ENCODE peak calls at places on chromosomes 12 and 14, in eight cellular contexts. I is lower lobe of right lung; O is CD4-positive, alpha-beta T cell; P is OCI-LY7; Z is heart left ventricle; R is neural crest cell; N is endothelial cell of umbilical vein; A is HL-60. S is an unnamed sample.

GRCh38 chr14:105116451-105117256 is 51.4 kb upstream of the GPR132 start:
- DNase-seq in R (no peak), Z (no peak), P (no peak), A (no peak), O (no peak), I (no peak), N (no peak), S (no peak)

GRCh38 chr12:53985900-53986685 is 1.1 kb downstream of the HOXC10 start:
- DNase-seq in N (no peak), P (peak), O (no peak), A (no peak), Z (no peak), I (no peak), R (no peak), S (no peak)

GRCh38 chr14:88323520-88324199 is 591 bp upstream of the KCNK10 start:
- DNase-seq in O (no peak), I (no peak), A (no peak), P (peak), Z (no peak), R (peak), N (no peak), S (peak)

GRCh38 chr14:95891742-95892141 is 15.1 kb downstream of the TUNAR start:
- DNase-seq in P (no peak), Z (no peak), O (no peak), N (no peak), R (no peak), A (no peak), I (no peak), S (no peak)

GRCh38 chr14:89454971-89455370 is 37.9 kb upstream of the FOXN3 start:
- DNase-seq in A (no peak), Z (no peak), O (no peak), I (no peak), N (no peak), R (no peak), P (no peak), S (peak)

GRCh38 chr14:99146991-99147740 is 124.8 kb downstream of the BCL11B start:
- DNase-seq in N (no peak), Z (no peak), P (no peak), R (no peak), A (no peak), O (no peak), I (no peak), S (no peak)

GRCh38 chr14:103091041-103091882 is 3.3 kb upstream of the EXOC3L4 start:
- DNase-seq in A (peak), R (peak), O (peak), Z (no peak), N (no peak), P (peak), I (peak), S (peak)

GRCh38 chr12:3214508-3215365 is 137.6 kb downstream of the TSPAN9 start:
- DNase-seq in N (no peak), P (peak), R (no peak), I (no peak), O (no peak), A (no peak), Z (no peak), S (no peak)

GRCh38 chr14:36512585-36513003 is 7.4 kb downstream of the NKX2-1 start:
- DNase-seq in O (no peak), P (no peak), A (no peak), I (no peak), R (no peak), Z (no peak), N (no peak), S (no peak)

GRCh38 chr12:59736786-59737185 is 141.0 kb downstream of the SLC16A7 start:
- DNase-seq in P (no peak), N (peak), Z (no peak), I (no peak), O (no peak), R (no peak), A (no peak), S (no peak)

GRCh38 chr12:16238661-16239060 is 38.8 kb downstream of the SLC15A5 start:
- DNase-seq in N (no peak), O (no peak), Z (no peak), A (no peak), R (no peak), P (no peak), I (no peak), S (peak)

GRCh38 chr12:97396989-97397388 is 65.6 kb upstream of the RMST start:
- DNase-seq in R (no peak), N (no peak), Z (no peak), I (no peak), P (no peak), A (no peak), O (no peak), S (no peak)

GRCh38 chr14:54086780-54087179 is 130.2 kb upstream of the BMP4 start:
- DNase-seq in N (no peak), O (no peak), A (no peak), P (no peak), I (no peak), Z (no peak), R (no peak), S (no peak)

GRCh38 chr14:102215071-102215470 is 75.4 kb downstream of the WDR20 start:
- DNase-seq in R (peak), O (no peak), Z (peak), I (no peak), A (no peak), P (no peak), N (no peak), S (no peak)

GRCh38 chr12:124687695-124688301 is 120.4 kb upstream of the NCOR2 start:
- DNase-seq in P (no peak), A (no peak), I (no peak), Z (peak), N (peak), R (no peak), O (peak), S (no peak)

GRCh38 chr12:122106891-122107660 is 28.5 kb downstream of the MLXIP start:
- DNase-seq in P (no peak), Z (peak), N (no peak), O (no peak), R (no peak), I (peak), A (no peak), S (peak)

GRCh38 chr14:80003138-80003537 is 208.2 kb downstream of the DIO2 start:
- DNase-seq in N (no peak), A (no peak), P (no peak), Z (no peak), R (no peak), O (no peak), I (no peak), S (no peak)

DNA sequence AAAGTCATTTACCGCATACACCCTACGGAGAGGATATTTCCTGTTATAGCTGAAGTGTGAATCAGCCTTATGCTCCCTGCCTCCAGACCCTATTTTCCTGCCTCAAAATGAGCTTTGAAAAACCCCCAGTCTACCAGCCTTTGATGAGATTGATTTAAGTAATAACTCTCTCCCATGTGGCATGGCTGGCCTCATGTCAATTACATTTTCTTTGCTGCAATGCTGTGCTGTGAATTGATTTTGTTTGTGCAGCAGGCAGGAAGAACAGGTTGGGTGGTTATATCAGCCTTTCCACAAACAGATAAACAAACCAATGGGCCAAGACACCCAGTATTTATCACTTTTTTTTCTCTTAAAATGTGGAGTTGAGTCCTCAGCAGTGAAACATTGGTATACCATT is 1105.5 kb upstream of the TMEM132C start:
- DNase-seq in R (no peak), Z (no peak), I (no peak), O (no peak), A (no peak), N (no peak), P (no peak), S (no peak)
- TF ChIP-seq CTCF in R (no peak), Z (no peak), I (no peak), O (no peak), A (no peak), N (no peak), P (no peak), S (no peak)

GRCh38 chr14:52829527-52829926 is 38.1 kb upstream of the GNPNAT1 start:
- DNase-seq in R (no peak), O (no peak), P (no peak), A (no peak), N (no peak), I (no peak), Z (no peak), S (no peak)
- TF ChIP-seq CTCF in R (no peak), O (no peak), P (no peak), A (no peak), N (no peak), I (no peak), Z (no peak), S (no peak)

DNA sequence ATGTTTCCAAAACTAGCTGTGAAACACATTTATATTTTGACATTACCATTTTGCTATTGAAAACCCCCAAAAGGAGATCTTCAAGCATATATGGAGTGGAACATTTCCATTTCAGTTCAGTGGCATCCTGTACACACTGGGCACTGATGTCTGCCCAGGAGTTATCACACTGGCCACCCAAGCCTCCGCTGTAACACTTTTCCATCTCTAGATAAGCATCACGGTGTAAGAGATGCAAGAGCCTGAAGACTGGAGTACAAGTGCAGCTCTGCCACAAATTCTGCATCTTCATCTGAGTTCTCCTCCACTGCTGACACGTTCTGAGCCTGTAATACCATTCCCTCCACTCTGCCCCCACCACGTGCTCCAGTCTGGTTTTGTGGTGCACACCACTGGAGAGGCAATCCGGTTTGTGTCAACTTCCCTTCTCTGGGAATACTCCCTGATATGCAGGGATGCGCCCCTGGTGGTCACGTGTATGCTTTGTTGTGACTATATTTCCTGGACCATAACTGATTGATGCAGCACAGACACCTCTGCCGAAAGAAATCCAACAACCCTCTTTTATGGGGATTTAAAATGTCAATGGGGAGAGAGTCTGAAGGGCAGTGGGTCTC is 12.7 kb downstream of the SPTLC2 start:
- DNase-seq in P (no peak), Z (peak), A (peak), R (no peak), I (no peak), O (no peak), N (peak), S (no peak)
- TF ChIP-seq CTCF in P (peak), Z (no peak), A (no peak), R (peak), I (peak), O (peak), N (peak), S (peak)

GRCh38 chr14:25411933-25412757 is 362.2 kb upstream of the STXBP6 start:
- DNase-seq in O (no peak), N (no peak), Z (no peak), P (peak), I (no peak), R (peak), A (no peak), S (peak)
- TF ChIP-seq CTCF in O (no peak), N (peak), Z (peak), P (peak), I (no peak), R (peak), A (no peak), S (no peak)

DNA sequence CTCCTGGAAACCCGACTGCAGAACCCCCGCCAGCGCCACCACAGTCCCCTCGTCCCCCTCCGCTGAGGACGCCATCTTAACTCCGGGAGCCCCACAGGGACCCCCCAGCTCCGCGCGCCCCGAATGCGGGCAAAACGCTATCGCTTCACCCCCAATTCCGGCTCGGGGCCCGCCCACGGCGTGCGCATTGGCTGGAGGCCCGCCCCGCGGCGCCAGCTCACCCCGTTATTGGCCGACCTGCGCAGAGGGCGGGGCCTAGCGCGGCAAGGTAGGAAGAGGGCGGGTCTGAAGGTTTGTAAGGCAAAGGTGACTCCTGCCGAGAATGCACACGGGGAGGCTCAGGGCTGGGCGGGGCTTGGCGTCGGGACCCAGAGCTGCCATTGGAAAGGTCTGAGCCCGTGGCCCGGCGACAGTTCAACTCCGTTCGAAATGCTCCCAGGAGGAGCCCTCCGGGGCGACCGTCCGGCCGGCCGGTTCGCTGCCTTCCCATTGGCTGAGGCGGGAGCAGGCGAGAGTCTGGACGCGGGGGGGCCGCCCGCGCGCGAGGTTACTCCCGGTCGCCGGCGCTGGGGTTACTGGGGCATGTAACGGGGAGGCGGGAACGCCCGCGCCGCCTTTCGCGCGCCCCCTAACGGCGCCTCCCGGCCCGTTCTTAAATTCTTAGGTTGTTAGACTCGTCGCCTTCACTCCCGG is at the start of gene LPCAT3:
- DNase-seq in A (peak), I (peak), R (peak), Z (peak), O (peak), P (peak), N (peak), S (peak)
- TF ChIP-seq CTCF in A (peak), I (peak), R (peak), Z (peak), O (peak), P (peak), N (peak), S (peak)

DNA sequence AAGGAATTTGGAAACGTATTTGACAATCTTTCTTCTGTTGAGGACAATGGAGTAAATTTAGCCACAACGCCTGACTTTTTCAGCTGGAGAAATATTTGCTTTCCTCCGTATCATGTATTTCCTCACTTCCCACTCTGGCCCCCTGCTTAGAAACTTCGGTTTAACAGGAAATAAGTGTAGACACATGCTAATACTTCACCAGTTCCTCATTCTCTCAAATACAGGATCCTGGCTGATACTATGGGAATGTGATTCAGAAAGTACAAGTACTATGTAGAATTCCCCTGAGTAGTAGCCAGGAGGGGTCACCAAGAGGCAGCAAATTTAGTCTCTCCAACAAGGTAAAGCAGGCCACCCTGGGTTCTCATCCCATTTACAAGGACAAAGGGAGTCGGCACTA is 58.0 kb downstream of the FAR2 start:
- DNase-seq in I (no peak), A (peak), R (no peak), O (no peak), N (peak), P (no peak), Z (no peak), S (peak)
- TF ChIP-seq CTCF in I (no peak), A (no peak), R (no peak), O (no peak), N (no peak), P (no peak), Z (no peak), S (no peak)

DNA sequence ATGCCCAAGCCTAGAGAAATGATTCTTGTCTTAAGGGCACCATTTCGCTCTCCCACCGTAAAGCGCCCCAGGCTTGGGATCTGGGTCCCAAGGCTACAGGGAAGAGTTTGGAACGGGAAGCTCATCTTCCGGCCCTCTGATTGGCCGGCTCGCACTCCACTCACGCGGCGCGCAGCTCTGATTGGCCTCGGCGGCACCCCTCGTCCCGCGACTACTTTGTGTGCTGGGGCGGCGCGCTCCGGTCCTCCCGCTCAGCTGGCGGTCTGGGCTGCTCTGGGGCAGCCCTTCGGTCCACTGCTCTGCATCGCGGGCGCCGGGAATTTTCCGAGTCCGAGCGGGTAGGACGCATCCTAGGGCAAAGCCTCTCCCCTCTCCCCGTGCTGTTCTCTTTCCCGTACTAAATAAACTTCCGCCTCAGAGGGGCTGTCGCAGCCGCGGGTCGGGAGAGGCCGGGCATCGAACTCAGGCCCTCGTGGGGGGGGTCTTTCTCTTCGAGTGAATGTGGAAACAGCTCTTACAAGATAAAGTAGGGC is 808 bp upstream of the FUT8 start:
- DNase-seq in A (peak), P (peak), O (peak), R (peak), Z (peak), I (peak), N (peak), S (peak)
- TF ChIP-seq CTCF in A (no peak), P (no peak), O (no peak), R (no peak), Z (no peak), I (no peak), N (no peak), S (no peak)

GRCh38 chr12:38669081-38669480 is 236.3 kb downstream of the CPNE8 start:
- DNase-seq in P (no peak), O (no peak), I (no peak), A (no peak), N (no peak), R (no peak), Z (no peak), S (no peak)
- TF ChIP-seq CTCF in P (no peak), O (no peak), I (no peak), A (no peak), N (no peak), R (no peak), Z (no peak), S (no peak)

S was measured in cardiac muscle cell.